ENCODE peak calls at places on chromosome 6, in four cellular contexts. N, P, M and Y are unnamed samples.

GRCh38 chr6:158536891-158537798 is 22.7 kb upstream of the TMEM181 start:
- DNase-seq in P (no peak), N (peak), M (no peak), Y (no peak)

GRCh38 chr6:13412639-13413465 is 74.5 kb downstream of the GFOD1 start:
- DNase-seq in P (no peak), M (no peak), N (no peak), Y (peak)

GRCh38 chr6:112155900-112156299 is 68.5 kb downstream of the FAM229B start:
- DNase-seq in N (no peak), M (no peak), P (no peak), Y (no peak)

GRCh38 chr6:2244261-2245102 is 923 bp downstream of the GMDS start:
- DNase-seq in P (no peak), N (peak), M (peak), Y (peak)

GRCh38 chr6:72631480-72631879 is 9.6 kb downstream of the KCNQ5 start:
- DNase-seq in P (no peak), N (no peak), M (no peak), Y (no peak)

GRCh38 chr6:95087394-95088097 is 489.8 kb upstream of the MANEA start:
- DNase-seq in M (no peak), N (peak), P (no peak), Y (no peak)

GRCh38 chr6:136123464-136123863 is 126.6 kb downstream of the MTFR2 start:
- DNase-seq in P (no peak), N (no peak), M (no peak), Y (no peak)

GRCh38 chr6:106509420-106510089 is 119.7 kb downstream of the RTN4IP1 start:
- DNase-seq in N (no peak), M (no peak), P (no peak), Y (peak)

GRCh38 chr6:55239099-55239498 is 64.8 kb downstream of the HCRTR2 start:
- DNase-seq in N (peak), M (no peak), P (no peak), Y (peak)

GRCh38 chr6:121932071-121933009 is 467.1 kb upstream of the HSF2 start:
- DNase-seq in P (no peak), M (no peak), N (peak), Y (peak)

DNA sequence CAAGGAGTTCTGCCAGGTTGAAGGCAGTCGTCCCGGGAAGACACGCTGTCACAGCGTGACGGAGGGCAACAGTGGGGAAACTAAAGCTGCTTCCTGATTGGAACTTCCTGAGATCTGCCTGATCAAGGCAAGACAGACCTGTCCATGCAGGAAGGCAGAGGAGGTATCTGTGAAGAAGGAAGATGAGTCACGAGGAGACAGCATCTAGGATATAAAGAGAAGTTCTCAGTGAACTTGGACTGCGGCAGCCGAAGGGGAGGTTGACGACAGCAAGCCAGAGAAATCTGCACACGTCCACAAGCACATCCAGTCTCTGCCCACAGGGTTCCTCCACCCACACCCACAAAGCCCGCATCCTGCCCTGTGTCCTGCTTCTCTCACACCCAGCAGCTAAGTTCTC is 38.6 kb downstream of the PREP start:
- DNase-seq in M (no peak), N (no peak), P (no peak), Y (no peak)
- H3K27ac ChIP-seq in M (no peak), N (no peak), P (no peak), Y (no peak)

GRCh38 chr6:4818272-4818938 is 42.2 kb downstream of the CDYL start:
- DNase-seq in P (no peak), M (no peak), N (no peak), Y (no peak)

GRCh38 chr6:4819706-4820283 is 43.6 kb downstream of the CDYL start:
- DNase-seq in M (no peak), P (no peak), N (no peak), Y (no peak)

GRCh38 chr6:4817551-4817950 is 41.3 kb downstream of the CDYL start:
- DNase-seq in P (no peak), N (no peak), M (no peak), Y (no peak)

GRCh38 chr6:4822476-4822875 is 46.3 kb downstream of the CDYL start:
- DNase-seq in N (no peak), M (no peak), P (no peak), Y (no peak)

GRCh38 chr6:4820704-4821276 is 44.6 kb downstream of the CDYL start:
- DNase-seq in P (no peak), N (no peak), M (no peak), Y (no peak)
- H3K27ac ChIP-seq in P (no peak), N (no peak), M (no peak), Y (no peak)

DNA sequence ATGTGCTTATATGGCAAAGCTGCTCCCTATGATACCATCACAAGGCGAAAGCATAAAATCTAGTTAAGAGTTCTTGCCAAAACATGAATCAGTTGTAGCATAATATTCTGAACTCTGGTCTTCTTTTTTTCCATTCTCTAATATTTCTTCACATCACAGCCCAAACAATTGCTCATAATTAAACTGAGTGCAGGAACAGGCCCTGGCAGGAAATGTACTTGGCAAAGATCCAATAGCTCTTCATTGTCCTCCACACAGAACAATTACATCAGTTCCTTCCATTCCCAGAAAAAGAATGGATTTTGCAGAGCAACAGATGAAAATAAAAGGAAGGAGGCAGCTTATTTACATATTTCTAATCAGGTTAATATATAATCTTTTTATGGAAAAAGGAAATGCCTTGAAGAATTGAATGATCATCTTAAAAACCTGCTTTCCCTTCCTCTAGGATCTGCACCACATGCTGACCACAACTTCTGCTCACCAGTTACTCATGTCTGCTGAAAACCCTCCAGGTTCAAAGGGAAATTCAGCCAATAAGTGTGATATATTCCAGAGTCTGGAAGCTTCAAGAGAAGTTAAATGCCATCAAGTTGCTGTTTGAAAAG is 123.3 kb upstream of the COL21A1 start:
- DNase-seq in P (peak), M (no peak), N (peak), Y (peak)
- H3K27ac ChIP-seq in P (peak), M (peak), N (peak), Y (peak)

GRCh38 chr6:16989382-16989781 is 112.5 kb upstream of the STMND1 start:
- DNase-seq in M (no peak), P (no peak), N (no peak), Y (no peak)

GRCh38 chr6:16982827-16983226 is 119.0 kb upstream of the STMND1 start:
- DNase-seq in N (no peak), P (no peak), M (no peak), Y (no peak)

DNA sequence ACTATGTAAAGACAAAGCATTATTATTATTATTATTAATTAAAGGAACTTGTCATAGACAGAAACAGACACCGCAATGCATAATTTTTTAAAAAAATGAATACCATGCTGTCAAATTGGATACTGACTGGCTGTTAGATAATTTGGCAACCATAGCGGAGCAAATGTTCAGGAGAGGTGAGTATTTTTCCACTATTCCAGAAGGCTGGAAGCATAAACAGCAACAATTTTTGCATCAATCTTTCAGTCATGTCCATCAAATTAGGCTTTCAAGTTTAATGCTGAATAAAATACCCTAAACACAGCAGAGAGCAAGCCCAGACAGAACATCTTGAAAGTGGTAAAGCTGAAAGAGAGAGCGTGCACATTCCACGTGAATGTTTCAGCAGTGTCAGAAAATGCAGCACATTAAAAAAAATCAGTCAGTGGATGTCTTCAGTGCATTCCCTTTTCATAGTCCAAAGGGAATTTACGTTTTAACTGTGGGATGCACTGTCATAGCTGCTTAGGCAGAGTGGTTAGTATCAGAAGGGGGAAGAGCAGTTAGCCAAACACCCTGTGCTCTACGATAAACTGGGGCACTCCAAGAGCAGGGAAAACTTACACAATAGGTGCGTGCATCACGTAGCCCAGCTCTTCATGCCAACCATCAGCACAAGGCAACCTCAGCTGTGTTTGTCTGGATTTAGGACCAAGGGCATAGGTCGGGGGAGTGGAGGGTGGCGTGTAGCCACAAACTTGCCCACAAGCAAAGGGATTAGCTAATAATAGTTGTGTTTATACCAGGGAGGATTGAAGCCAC is 116.2 kb upstream of the STMND1 start:
- DNase-seq in P (no peak), N (peak), M (no peak), Y (peak)
- H3K27ac ChIP-seq in P (peak), N (peak), M (peak), Y (no peak)

GRCh38 chr6:129747588-129748112 is 37.7 kb upstream of the ARHGAP18 start:
- DNase-seq in P (no peak), M (no peak), N (no peak), Y (no peak)

GRCh38 chr6:129749749-129750120 is 39.8 kb upstream of the ARHGAP18 start:
- DNase-seq in N (no peak), P (no peak), M (no peak), Y (peak)

GRCh38 chr6:129748212-129748900 is 38.4 kb upstream of the ARHGAP18 start:
- DNase-seq in N (peak), P (peak), M (peak), Y (peak)

GRCh38 chr6:129748901-129749748 is 39.1 kb upstream of the ARHGAP18 start:
- DNase-seq in N (no peak), M (no peak), P (no peak), Y (no peak)

GRCh38 chr6:129750390-129750789 is 40.4 kb upstream of the ARHGAP18 start:
- DNase-seq in P (no peak), M (no peak), N (no peak), Y (no peak)
- H3K27ac ChIP-seq in P (no peak), M (peak), N (no peak), Y (no peak)

DNA sequence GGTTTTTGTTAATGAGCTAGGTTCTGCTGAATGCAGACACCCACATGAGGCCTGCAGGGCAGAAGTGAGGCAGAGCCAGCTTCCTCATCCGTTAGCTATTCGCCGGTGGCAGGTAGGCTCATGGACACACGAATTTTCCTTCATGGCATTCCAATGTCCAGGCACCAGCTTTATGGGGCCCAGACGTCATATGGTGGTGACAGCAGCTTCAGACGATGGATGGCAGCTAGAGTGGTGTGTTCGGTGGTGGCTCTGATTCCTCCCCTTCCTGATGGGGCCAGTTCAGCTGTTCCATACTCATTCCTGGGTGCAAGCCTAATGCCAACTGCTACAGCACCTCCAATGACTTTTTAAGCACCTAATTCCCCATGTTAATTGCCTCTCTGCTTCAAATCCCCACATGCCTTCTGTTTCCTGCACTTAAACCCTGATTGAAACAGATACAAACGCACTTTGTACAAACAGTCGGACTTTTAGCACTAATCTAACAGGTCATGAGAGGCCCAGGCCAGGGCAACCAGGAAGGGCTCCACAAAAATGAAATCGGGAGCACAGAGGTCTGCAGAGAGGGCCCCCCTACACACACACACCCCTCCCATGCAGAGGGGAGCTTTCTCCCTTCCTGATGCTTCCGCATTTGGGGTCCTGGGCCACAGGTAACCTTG is 35.7 kb upstream of the MLN start:
- DNase-seq in P (no peak), N (no peak), M (no peak), Y (no peak)
- H3K27ac ChIP-seq in P (no peak), N (peak), M (no peak), Y (no peak)

GRCh38 chr6:4488389-4488788 is 287.8 kb upstream of the CDYL start:
- DNase-seq in N (no peak), M (no peak), P (no peak), Y (no peak)

GRCh38 chr6:4487538-4487937 is 288.7 kb upstream of the CDYL start:
- DNase-seq in N (peak), P (no peak), M (peak), Y (peak)

GRCh38 chr6:4496284-4496683 is 279.9 kb upstream of the CDYL start:
- DNase-seq in P (no peak), N (no peak), M (no peak), Y (no peak)

GRCh38 chr6:4489538-4489937 is 286.7 kb upstream of the CDYL start:
- DNase-seq in M (no peak), P (no peak), N (peak), Y (no peak)

GRCh38 chr6:4491501-4492260 is 284.5 kb upstream of the CDYL start:
- DNase-seq in M (no peak), N (peak), P (no peak), Y (no peak)
- H3K27ac ChIP-seq in M (no peak), N (peak), P (no peak), Y (no peak)

GRCh38 chr6:162857321-162857720 is 129.5 kb downstream of the PACRG start:
- DNase-seq in N (no peak), P (no peak), M (no peak), Y (no peak)
- H3K27ac ChIP-seq in N (peak), P (no peak), M (no peak), Y (no peak)

DNA sequence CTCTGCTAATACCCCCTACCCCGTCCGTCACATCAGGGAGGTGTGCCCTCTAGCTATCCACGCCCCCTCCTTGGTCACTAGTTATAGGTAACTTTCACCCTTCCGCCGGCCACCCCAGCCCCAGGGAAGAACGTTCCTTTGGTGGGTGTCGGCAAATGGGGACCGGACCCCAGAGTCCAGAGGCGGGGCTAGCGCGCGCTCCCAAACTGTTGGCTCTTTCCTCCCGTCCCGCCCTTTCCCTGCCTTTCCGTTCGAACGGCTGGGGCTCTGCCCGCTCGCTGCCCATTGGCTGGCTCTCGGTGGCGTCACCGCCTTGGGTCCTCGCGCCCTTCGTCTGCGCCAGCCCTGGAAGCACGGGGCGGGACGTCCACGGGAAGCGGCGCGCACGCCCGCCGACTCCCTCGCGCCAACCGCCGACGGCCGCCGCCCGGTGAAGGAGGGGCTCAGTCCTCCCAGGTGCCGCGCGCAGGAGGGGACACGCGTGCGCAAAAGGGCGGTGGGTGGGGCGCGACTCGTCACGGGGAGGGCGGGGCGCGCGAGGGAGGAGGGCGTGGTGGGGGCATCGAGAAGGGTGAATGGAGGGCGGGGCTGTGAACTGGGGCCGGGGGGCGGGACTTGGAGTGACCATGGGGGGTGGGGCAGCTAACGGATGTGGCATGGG is 634 bp upstream of the PHF1 start:
- DNase-seq in P (peak), N (peak), M (peak), Y (peak)
- H3K27ac ChIP-seq in P (peak), N (peak), M (peak), Y (peak)